ENCODE peak calls at places on chromosomes 11 and 22, in eight cellular contexts. One of them, this sample, is unnamed. For H3K4me1, the result is how much of the 10 kb centered on the place peaks cover.

GRCh38 chr11:77561257-77561656 is 28.5 kb upstream of the AQP11 start:
- DNase-seq in ascending aorta: no peak
- DNase-seq in pancreas: no peak
- DNase-seq in OCI-LY7: no peak
- DNase-seq in CD4-positive, CD25-positive, alpha-beta regulatory T cell: no peak
- DNase-seq in upper lobe of right lung: no peak
- DNase-seq in thoracic aorta: no peak
- DNase-seq in naive thymus-derived CD4-positive, alpha-beta T cell: no peak
- DNase-seq in this sample: no peak

GRCh38 chr22:49052023-49052538 is 775.6 kb downstream of the BRD1 start:
- DNase-seq in ascending aorta: peak
- DNase-seq in pancreas: peak
- DNase-seq in OCI-LY7: no peak
- DNase-seq in CD4-positive, CD25-positive, alpha-beta regulatory T cell: peak
- DNase-seq in upper lobe of right lung: peak
- DNase-seq in thoracic aorta: no peak
- DNase-seq in naive thymus-derived CD4-positive, alpha-beta T cell: peak
- DNase-seq in this sample: no peak

GRCh38 chr11:108680267-108680666 is 15.4 kb downstream of the DDX10 start:
- DNase-seq in ascending aorta: no peak
- DNase-seq in pancreas: no peak
- DNase-seq in OCI-LY7: no peak
- DNase-seq in CD4-positive, CD25-positive, alpha-beta regulatory T cell: no peak
- DNase-seq in upper lobe of right lung: no peak
- DNase-seq in thoracic aorta: no peak
- DNase-seq in naive thymus-derived CD4-positive, alpha-beta T cell: no peak
- DNase-seq in this sample: no peak

GRCh38 chr11:113488931-113489351 is 13.7 kb upstream of the DRD2 start:
- DNase-seq in ascending aorta: no peak
- DNase-seq in pancreas: no peak
- DNase-seq in OCI-LY7: no peak
- DNase-seq in CD4-positive, CD25-positive, alpha-beta regulatory T cell: no peak
- DNase-seq in upper lobe of right lung: no peak
- DNase-seq in thoracic aorta: no peak
- DNase-seq in naive thymus-derived CD4-positive, alpha-beta T cell: no peak
- DNase-seq in this sample: no peak

GRCh38 chr11:75236062-75236461 is 4.5 kb upstream of the TPBGL start:
- DNase-seq in ascending aorta: no peak
- DNase-seq in pancreas: peak
- DNase-seq in OCI-LY7: no peak
- DNase-seq in CD4-positive, CD25-positive, alpha-beta regulatory T cell: no peak
- DNase-seq in upper lobe of right lung: no peak
- DNase-seq in thoracic aorta: no peak
- DNase-seq in naive thymus-derived CD4-positive, alpha-beta T cell: no peak
- DNase-seq in this sample: no peak

GRCh38 chr11:96050435-96051182 is 126.7 kb upstream of the MTMR2 start:
- DNase-seq in ascending aorta: no peak
- DNase-seq in pancreas: no peak
- DNase-seq in OCI-LY7: no peak
- DNase-seq in CD4-positive, CD25-positive, alpha-beta regulatory T cell: no peak
- DNase-seq in upper lobe of right lung: no peak
- DNase-seq in thoracic aorta: no peak
- DNase-seq in naive thymus-derived CD4-positive, alpha-beta T cell: no peak
- DNase-seq in this sample: no peak

GRCh38 chr22:17907731-17908051 is 116.7 kb downstream of the MICAL3 start:
- DNase-seq in ascending aorta: no peak
- DNase-seq in pancreas: no peak
- DNase-seq in OCI-LY7: no peak
- DNase-seq in CD4-positive, CD25-positive, alpha-beta regulatory T cell: no peak
- DNase-seq in upper lobe of right lung: no peak
- DNase-seq in thoracic aorta: no peak
- DNase-seq in naive thymus-derived CD4-positive, alpha-beta T cell: no peak
- DNase-seq in this sample: no peak

GRCh38 chr11:114818382-114818781 is 140.1 kb downstream of the NXPE2 start:
- DNase-seq in ascending aorta: no peak
- DNase-seq in pancreas: no peak
- DNase-seq in OCI-LY7: no peak
- DNase-seq in CD4-positive, CD25-positive, alpha-beta regulatory T cell: no peak
- DNase-seq in upper lobe of right lung: no peak
- DNase-seq in thoracic aorta: no peak
- DNase-seq in naive thymus-derived CD4-positive, alpha-beta T cell: no peak
- DNase-seq in this sample: no peak

GRCh38 chr11:77883775-77884174 is 62.8 kb downstream of the AAMDC start:
- DNase-seq in ascending aorta: no peak
- DNase-seq in pancreas: no peak
- DNase-seq in OCI-LY7: no peak
- DNase-seq in CD4-positive, CD25-positive, alpha-beta regulatory T cell: no peak
- DNase-seq in upper lobe of right lung: no peak
- DNase-seq in thoracic aorta: no peak
- DNase-seq in naive thymus-derived CD4-positive, alpha-beta T cell: no peak
- DNase-seq in this sample: no peak

GRCh38 chr11:8717876-8718753 is 35.5 kb downstream of the RPL27A start:
- DNase-seq in ascending aorta: peak
- DNase-seq in pancreas: no peak
- DNase-seq in OCI-LY7: no peak
- DNase-seq in CD4-positive, CD25-positive, alpha-beta regulatory T cell: no peak
- DNase-seq in upper lobe of right lung: no peak
- DNase-seq in thoracic aorta: no peak
- DNase-seq in naive thymus-derived CD4-positive, alpha-beta T cell: no peak
- DNase-seq in this sample: no peak

GRCh38 chr11:100302824-100303223 is 384.3 kb upstream of the ARHGAP42 start:
- DNase-seq in ascending aorta: no peak
- DNase-seq in pancreas: no peak
- DNase-seq in OCI-LY7: no peak
- DNase-seq in CD4-positive, CD25-positive, alpha-beta regulatory T cell: no peak
- DNase-seq in upper lobe of right lung: no peak
- DNase-seq in thoracic aorta: no peak
- DNase-seq in naive thymus-derived CD4-positive, alpha-beta T cell: no peak
- DNase-seq in this sample: no peak

DNA sequence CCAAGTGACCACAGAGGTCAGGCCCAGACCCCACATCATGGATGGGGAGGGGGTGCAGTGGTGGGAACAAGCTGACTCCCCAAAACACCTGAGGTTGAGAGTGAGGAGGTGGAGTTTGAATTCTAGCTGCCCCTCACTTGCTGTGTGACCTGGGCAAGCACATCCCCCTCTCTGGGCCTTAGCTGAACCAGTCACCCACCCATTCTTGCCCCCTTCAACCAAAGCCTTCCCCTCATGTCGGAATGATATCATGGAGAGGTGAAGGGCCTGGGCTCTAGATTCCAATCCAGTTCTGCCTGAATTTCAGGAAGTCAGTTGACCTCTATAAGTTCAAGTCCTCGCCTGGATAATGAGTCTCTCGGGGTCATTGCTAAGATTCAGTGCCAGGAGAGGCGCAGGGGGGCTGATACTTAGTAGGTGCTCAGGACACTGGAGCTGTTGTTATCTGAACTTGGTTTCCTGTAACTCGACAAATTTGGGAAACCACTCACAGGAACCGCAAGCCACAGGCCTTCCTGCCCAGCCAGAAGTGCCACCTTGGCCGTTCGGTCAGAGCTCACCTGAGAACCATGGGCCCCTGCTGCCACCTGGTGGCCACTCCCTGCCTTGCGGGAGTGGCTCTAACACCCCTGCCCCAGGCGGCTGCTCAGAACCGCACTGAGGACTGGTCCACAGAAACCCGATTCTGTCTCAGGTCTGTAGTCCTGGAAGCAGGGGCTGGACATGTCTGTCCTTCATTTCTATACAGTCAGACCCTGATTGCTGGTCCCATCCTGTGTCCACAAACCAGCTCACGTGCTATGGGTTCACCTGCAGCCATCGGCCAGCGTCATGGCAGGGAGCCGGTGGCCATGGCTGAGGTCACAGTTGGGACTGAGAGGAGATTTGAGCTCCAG is 6.9 kb downstream of the CDC42EP1 start:
- DNase-seq in ascending aorta: peak
- DNase-seq in pancreas: peak
- DNase-seq in OCI-LY7: peak
- DNase-seq in CD4-positive, CD25-positive, alpha-beta regulatory T cell: peak
- DNase-seq in upper lobe of right lung: peak
- DNase-seq in thoracic aorta: no peak
- DNase-seq in naive thymus-derived CD4-positive, alpha-beta T cell: peak
- DNase-seq in this sample: peak
- H3K4me1 ChIP-seq in ascending aorta: under half
- H3K4me1 ChIP-seq in pancreas: half or more
- H3K4me1 ChIP-seq in OCI-LY7: under half
- H3K4me1 ChIP-seq in CD4-positive, CD25-positive, alpha-beta regulatory T cell: under half
- H3K4me1 ChIP-seq in upper lobe of right lung: half or more
- H3K4me1 ChIP-seq in thoracic aorta: under half
- H3K4me1 ChIP-seq in naive thymus-derived CD4-positive, alpha-beta T cell: under half
- H3K4me1 ChIP-seq in this sample: under half

GRCh38 chr11:35177370-35177769 is 38.4 kb downstream of the CD44 start:
- DNase-seq in ascending aorta: no peak
- DNase-seq in pancreas: no peak
- DNase-seq in OCI-LY7: no peak
- DNase-seq in CD4-positive, CD25-positive, alpha-beta regulatory T cell: peak
- DNase-seq in upper lobe of right lung: no peak
- DNase-seq in thoracic aorta: no peak
- DNase-seq in naive thymus-derived CD4-positive, alpha-beta T cell: peak
- DNase-seq in this sample: no peak

GRCh38 chr11:35173620-35174278 is 34.8 kb downstream of the CD44 start:
- DNase-seq in ascending aorta: no peak
- DNase-seq in pancreas: no peak
- DNase-seq in OCI-LY7: no peak
- DNase-seq in CD4-positive, CD25-positive, alpha-beta regulatory T cell: peak
- DNase-seq in upper lobe of right lung: no peak
- DNase-seq in thoracic aorta: no peak
- DNase-seq in naive thymus-derived CD4-positive, alpha-beta T cell: no peak
- DNase-seq in this sample: no peak

GRCh38 chr11:35171226-35171625 is 32.3 kb downstream of the CD44 start:
- DNase-seq in ascending aorta: no peak
- DNase-seq in pancreas: no peak
- DNase-seq in OCI-LY7: no peak
- DNase-seq in CD4-positive, CD25-positive, alpha-beta regulatory T cell: no peak
- DNase-seq in upper lobe of right lung: no peak
- DNase-seq in thoracic aorta: no peak
- DNase-seq in naive thymus-derived CD4-positive, alpha-beta T cell: no peak
- DNase-seq in this sample: no peak

GRCh38 chr11:35173011-35173511 is 34.1 kb downstream of the CD44 start:
- DNase-seq in ascending aorta: no peak
- DNase-seq in pancreas: no peak
- DNase-seq in OCI-LY7: peak
- DNase-seq in CD4-positive, CD25-positive, alpha-beta regulatory T cell: peak
- DNase-seq in upper lobe of right lung: peak
- DNase-seq in thoracic aorta: no peak
- DNase-seq in naive thymus-derived CD4-positive, alpha-beta T cell: no peak
- DNase-seq in this sample: no peak

DNA sequence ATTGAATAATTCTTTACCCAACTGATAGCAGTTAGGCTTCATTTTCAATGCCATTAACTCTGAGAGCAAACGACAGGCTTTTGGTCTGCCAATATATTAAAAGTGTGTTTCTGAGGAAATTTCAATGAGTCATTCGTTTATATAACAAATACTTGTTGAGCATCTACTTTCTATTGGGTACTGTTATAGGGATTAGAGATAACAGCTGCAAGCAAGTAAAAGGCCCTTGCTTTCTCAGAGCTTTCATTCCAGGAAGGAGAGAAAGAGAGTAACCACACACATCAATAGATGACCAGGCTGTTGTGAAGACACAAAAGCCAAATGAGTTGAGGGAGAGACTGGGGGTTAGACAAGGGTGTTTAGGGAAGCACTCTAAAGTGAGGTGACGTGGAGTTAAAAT is 35.7 kb downstream of the CD44 start:
- DNase-seq in ascending aorta: no peak
- DNase-seq in pancreas: no peak
- DNase-seq in OCI-LY7: no peak
- DNase-seq in CD4-positive, CD25-positive, alpha-beta regulatory T cell: peak
- DNase-seq in upper lobe of right lung: no peak
- DNase-seq in thoracic aorta: no peak
- DNase-seq in naive thymus-derived CD4-positive, alpha-beta T cell: no peak
- DNase-seq in this sample: no peak
- H3K27ac ChIP-seq in ascending aorta: peak
- H3K27ac ChIP-seq in pancreas: no peak
- H3K27ac ChIP-seq in OCI-LY7: no peak
- H3K27ac ChIP-seq in CD4-positive, CD25-positive, alpha-beta regulatory T cell: peak
- H3K27ac ChIP-seq in upper lobe of right lung: peak
- H3K27ac ChIP-seq in thoracic aorta: peak
- H3K27ac ChIP-seq in naive thymus-derived CD4-positive, alpha-beta T cell: peak
- H3K27ac ChIP-seq in this sample: peak

DNA sequence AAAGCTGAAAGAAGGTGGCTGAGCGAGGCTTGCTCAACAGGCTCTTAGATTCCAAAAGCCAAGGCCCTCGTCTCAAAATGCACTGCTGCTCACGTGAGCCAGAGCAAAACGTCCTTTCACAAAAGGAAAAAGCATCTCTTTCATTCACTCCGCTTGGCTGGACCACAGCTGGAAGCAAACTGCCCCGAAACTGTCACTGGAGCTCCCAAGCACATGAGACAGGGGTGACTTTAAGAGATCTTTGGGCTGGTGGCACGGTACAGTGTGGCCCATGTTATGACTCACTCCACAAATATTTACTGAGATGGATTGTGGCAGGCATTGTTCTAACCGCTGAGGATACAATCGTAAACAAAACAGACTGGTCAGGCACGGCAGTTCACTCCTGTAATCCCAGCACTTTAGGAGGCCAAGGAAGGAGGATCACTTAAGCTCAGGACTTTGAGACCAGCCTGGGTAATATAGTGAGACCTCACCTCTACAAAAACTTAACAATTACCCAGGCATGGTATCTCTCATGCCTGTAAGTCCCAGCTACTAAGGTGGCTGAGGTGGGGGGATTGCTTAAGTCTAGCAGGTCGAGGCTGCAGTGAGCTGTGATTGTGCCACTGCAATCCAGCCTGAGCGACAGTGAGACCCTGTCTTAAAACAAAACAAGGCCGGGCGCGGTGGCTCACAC is 3.6 kb downstream of the PLA2G6 start:
- DNase-seq in ascending aorta: no peak
- DNase-seq in pancreas: peak
- DNase-seq in OCI-LY7: no peak
- DNase-seq in CD4-positive, CD25-positive, alpha-beta regulatory T cell: no peak
- DNase-seq in upper lobe of right lung: no peak
- DNase-seq in thoracic aorta: no peak
- DNase-seq in naive thymus-derived CD4-positive, alpha-beta T cell: no peak
- DNase-seq in this sample: no peak
- H3K4me3 ChIP-seq in ascending aorta: no peak
- H3K4me3 ChIP-seq in pancreas: no peak
- H3K4me3 ChIP-seq in OCI-LY7: no peak
- H3K4me3 ChIP-seq in CD4-positive, CD25-positive, alpha-beta regulatory T cell: no peak
- H3K4me3 ChIP-seq in upper lobe of right lung: no peak
- H3K4me3 ChIP-seq in thoracic aorta: no peak
- H3K4me3 ChIP-seq in naive thymus-derived CD4-positive, alpha-beta T cell: no peak
- H3K4me3 ChIP-seq in this sample: no peak

DNA sequence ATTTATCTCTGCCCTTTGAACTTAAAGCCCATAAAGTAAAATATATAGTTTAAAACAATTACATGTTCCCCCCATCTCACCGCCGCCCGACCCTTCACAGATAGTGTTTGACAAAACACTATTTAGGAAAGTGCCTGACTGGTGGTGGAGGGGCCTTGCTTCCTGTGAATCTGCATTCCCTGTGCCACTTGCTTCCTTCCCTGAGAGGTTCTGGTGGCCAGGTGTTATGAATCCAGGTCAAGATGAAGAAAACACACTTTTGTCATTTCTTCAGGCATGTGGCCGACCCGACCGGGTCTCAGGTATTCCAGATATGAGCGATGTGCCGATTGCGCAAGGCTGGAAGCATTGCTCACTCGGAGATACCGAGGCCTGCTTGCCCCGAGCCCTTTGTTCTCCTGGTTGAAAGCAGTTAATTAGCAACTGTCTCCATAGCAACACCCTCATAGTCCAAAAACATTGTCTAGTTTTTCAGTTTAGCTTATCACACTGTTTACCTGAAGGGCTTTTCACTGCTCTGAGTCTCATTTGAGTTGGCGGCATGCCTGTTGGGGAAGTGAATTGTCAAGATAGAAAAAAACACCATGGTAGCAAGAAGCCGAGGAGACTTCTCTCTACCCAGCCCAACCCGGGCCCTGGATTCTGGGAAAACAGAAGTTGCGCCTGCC is 128.3 kb downstream of the TEAD1 start:
- DNase-seq in ascending aorta: no peak
- DNase-seq in pancreas: peak
- DNase-seq in OCI-LY7: no peak
- DNase-seq in CD4-positive, CD25-positive, alpha-beta regulatory T cell: no peak
- DNase-seq in upper lobe of right lung: peak
- DNase-seq in thoracic aorta: no peak
- DNase-seq in naive thymus-derived CD4-positive, alpha-beta T cell: no peak
- DNase-seq in this sample: no peak
- H3K4me1 ChIP-seq in ascending aorta: under half
- H3K4me1 ChIP-seq in pancreas: half or more
- H3K4me1 ChIP-seq in OCI-LY7: under half
- H3K4me1 ChIP-seq in CD4-positive, CD25-positive, alpha-beta regulatory T cell: under half
- H3K4me1 ChIP-seq in upper lobe of right lung: under half
- H3K4me1 ChIP-seq in thoracic aorta: under half
- H3K4me1 ChIP-seq in naive thymus-derived CD4-positive, alpha-beta T cell: under half
- H3K4me1 ChIP-seq in this sample: under half

This sample was measured in effector memory CD4-positive, alpha-beta T cell.